ENCODE peak calls at places on chromosomes 2 and 18, in eight cellular contexts. A is cardiac fibroblast, X is AG04450, W is B cell, O is astrocyte of the cerebellum, Q is endothelial cell of umbilical vein, V is nephron progenitor cell, F is fibroblast of the aortic adventitia. C is an unnamed sample.
A peak's percentile ranks its signal among the peaks of the same experiment; 100 is the strongest.

GRCh38 chr18:55289048-55289447 is 298.9 kb downstream of the TCF4 start:
- DNase-seq in A (no peak), X (no peak), W (no peak), O (no peak), Q (no peak), V (no peak), F (no peak), C (no peak)

GRCh38 chr2:196925768-196926561 is 542 bp downstream of the PGAP1 start:
- DNase-seq in A (peak; percentile 38), X (no peak), W (no peak), O (no peak), Q (peak; percentile 57), V (peak; percentile 44), F (peak; percentile 31), C (peak; percentile 58)

GRCh38 chr2:189163889-189164288 is 15.7 kb downstream of the COL5A2 start:
- DNase-seq in A (peak; percentile 75), X (no peak), W (no peak), O (no peak), Q (peak; percentile 44), V (no peak), F (peak; percentile 75), C (no peak)

GRCh38 chr18:35876243-35876642 is 96.2 kb upstream of the RMP24 start:
- DNase-seq in A (no peak), X (no peak), W (no peak), O (no peak), Q (no peak), V (no peak), F (no peak), C (no peak)

GRCh38 chr2:62747876-62748275 is 42.4 kb downstream of the EHBP1 start:
- DNase-seq in A (no peak), X (no peak), W (no peak), O (no peak), Q (no peak), V (no peak), F (no peak), C (no peak)

GRCh38 chr2:239828192-239828972 is 196.8 kb downstream of the NDUFA10 start:
- DNase-seq in A (no peak), X (no peak), W (no peak), O (no peak), Q (no peak), V (no peak), F (no peak), C (no peak)

GRCh38 chr18:29749699-29750098 is 1292.8 kb downstream of the DSC3 start:
- DNase-seq in A (peak; percentile 52), X (peak; percentile 2), W (no peak), O (no peak), Q (no peak), V (no peak), F (peak; percentile 37), C (peak; percentile 4)

GRCh38 chr18:45874501-45875184 is 49.2 kb downstream of the SIGLEC15 start:
- DNase-seq in A (peak; percentile 43), X (no peak), W (peak; percentile 62), O (no peak), Q (no peak), V (no peak), F (peak; percentile 37), C (no peak)

GRCh38 chr2:98454500-98455235 is 10.0 kb downstream of the INPP4A start:
- DNase-seq in A (peak; percentile 43), X (no peak), W (peak; percentile 37), O (no peak), Q (peak; percentile 56), V (no peak), F (no peak), C (no peak)

GRCh38 chr2:218733615-218734021 is 23.0 kb downstream of the TTLL4 start:
- DNase-seq in A (peak; percentile 95), X (no peak), W (no peak), O (no peak), Q (no peak), V (no peak), F (peak; percentile 78), C (peak; percentile 91)

GRCh38 chr2:85325466-85325811 is 2.4 kb downstream of the TGOLN2 start:
- DNase-seq in A (no peak), X (no peak), W (no peak), O (no peak), Q (no peak), V (no peak), F (no peak), C (no peak)

GRCh38 chr2:70926042-70926441 is 9.7 kb upstream of the ATP6V1B1 start:
- DNase-seq in A (no peak), X (no peak), W (no peak), O (no peak), Q (no peak), V (no peak), F (no peak), C (no peak)

GRCh38 chr2:143730155-143730949 is 601.1 kb downstream of the ARHGAP15 start:
- DNase-seq in A (peak; percentile 67), X (no peak), W (no peak), O (no peak), Q (no peak), V (no peak), F (peak; percentile 14), C (peak; percentile 71)

GRCh38 chr18:67359868-67360838 is 156.4 kb downstream of the DSEL start:
- DNase-seq in A (peak; percentile 98), X (peak; percentile 81), W (no peak), O (peak; percentile 91), Q (peak; percentile 97), V (no peak), F (peak; percentile 91), C (peak; percentile 90)

GRCh38 chr2:14614011-14614410 is 18.5 kb upstream of the LRATD1 start:
- DNase-seq in A (no peak), X (no peak), W (no peak), O (peak; percentile 74), Q (no peak), V (no peak), F (no peak), C (no peak)

GRCh38 chr2:99613992-99614391 is 124.2 kb upstream of the REV1 start:
- DNase-seq in A (no peak), X (no peak), W (no peak), O (no peak), Q (no peak), V (peak; percentile 47), F (no peak), C (no peak)

GRCh38 chr2:241701405-241702154 is at the start of gene ING5:
- DNase-seq in A (peak; percentile 90), X (peak; percentile 71), W (peak; percentile 99), O (peak; percentile 73), Q (peak; percentile 92), V (peak; percentile 99), F (peak; percentile 85), C (peak; percentile 92)

GRCh38 chr2:10016001-10016801 is 27.1 kb upstream of the KLF11 start:
- DNase-seq in A (no peak), X (no peak), W (no peak), O (no peak), Q (no peak), V (no peak), F (no peak), C (no peak)

DNA sequence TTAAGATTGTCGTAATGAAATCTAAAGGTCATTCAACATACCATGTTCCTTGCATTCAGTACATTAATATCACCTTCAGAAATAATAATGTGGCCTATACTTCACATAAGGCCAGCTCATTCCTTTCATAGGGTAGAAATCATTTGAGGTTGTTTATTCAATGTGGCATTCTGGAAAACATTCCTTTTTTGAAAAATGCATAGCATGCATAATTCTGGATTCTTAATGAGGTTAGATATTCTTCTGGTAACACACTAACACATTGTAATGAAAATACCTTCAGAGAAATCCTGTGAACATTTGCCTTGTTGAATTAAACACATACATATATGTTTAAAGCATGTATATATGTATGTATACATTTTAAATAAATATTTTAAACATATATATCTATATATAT is 204.6 kb upstream of the KCNH7 start:
- DNase-seq in A (no peak), X (no peak), W (no peak), O (no peak), Q (no peak), V (no peak), F (no peak), C (no peak)
- TF ChIP-seq CTCF in A (no peak), X (no peak), W (no peak), O (no peak), Q (no peak), V (no peak), F (no peak), C (no peak)

GRCh38 chr2:126117886-126118285 is 538.1 kb upstream of the GYPC start:
- DNase-seq in A (no peak), X (no peak), W (no peak), O (no peak), Q (no peak), V (no peak), F (no peak), C (no peak)
- TF ChIP-seq CTCF in A (no peak), X (no peak), W (no peak), O (no peak), Q (no peak), V (no peak), F (no peak), C (no peak)

DNA sequence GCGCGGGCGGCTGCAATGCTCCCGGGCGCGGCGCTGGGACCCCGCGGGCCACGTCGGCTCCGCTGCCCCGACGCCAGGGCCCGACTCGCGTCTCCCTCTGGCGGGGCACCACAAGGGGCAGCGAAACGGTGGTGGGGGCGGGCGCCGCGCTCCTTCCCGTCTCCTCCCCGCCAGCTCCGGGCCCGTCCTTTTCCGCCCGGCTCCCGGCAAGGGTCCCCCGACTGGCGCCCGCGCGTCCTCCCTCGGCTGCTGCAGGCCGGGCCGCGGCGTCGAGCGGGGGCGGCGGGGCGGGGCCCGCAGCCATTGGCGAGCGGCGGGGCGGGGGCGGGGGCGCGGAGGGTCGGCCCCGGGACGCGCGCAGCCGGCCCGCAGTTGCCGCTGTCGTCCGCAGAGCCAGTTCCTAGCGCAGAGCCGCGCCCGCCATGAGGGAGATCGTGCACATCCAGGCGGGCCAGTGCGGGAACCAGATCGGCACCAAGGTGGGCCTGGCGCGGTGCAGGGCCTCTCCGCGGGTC is at the start of gene TUBB6:
- DNase-seq in A (peak; percentile 82), X (no peak), W (peak; percentile 73), O (no peak), Q (peak; percentile 85), V (peak; percentile 76), F (peak; percentile 77), C (peak; percentile 68)
- TF ChIP-seq CTCF in A (peak; percentile 11), X (no peak), W (no peak), O (no peak), Q (no peak), V (no peak), F (peak; percentile 14), C (no peak)

DNA sequence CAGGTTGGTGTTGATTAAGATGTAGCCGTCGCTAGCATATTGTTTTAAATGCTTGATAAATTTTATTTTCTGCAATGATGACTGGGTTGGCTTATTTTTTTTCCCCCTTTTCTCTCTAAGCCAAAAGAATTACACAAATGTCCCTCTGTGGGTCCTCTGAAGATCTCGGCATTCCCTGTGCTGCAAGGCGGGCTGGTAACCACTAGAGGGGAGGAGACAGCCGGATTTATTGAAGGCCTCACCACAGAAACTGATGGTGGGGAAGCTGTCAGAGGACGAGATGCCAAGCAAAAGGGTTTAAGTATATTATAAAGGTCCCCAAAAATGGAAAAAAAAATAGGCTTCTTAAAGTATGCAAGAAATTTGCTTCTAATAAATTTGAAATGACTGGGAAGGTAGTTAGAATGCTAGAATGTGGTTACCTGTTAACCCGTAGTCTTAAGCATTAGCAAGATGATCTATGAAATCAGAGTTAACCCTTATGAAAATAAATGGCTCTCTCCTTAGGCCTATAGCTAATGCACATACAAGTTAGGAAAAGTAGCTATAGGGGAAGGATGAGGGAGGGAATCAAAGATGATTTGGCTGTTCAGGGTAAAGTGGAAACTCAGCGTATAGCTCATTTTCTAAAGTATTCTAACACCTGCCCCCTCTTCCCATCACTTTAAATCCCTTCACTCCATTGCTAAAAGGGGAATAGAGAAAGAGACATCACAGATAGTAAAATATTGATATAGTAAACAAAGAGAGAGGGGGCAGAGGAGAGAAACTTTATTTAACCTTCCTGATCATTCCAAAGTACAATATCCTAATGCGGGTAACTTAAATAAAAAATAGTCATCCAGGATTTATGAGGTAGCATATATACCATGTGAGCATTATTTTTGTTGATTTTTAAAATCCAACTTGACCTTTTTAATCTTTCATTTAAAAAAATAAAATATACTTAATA is 894.5 kb upstream of the POU3F3 start:
- DNase-seq in A (peak; percentile 10), X (no peak), W (peak; percentile 1), O (peak; percentile 41), Q (no peak), V (peak; percentile 54), F (no peak), C (peak; percentile 50)
- TF ChIP-seq CTCF in A (peak; percentile 47), X (no peak), W (no peak), O (peak; percentile 98), Q (no peak), V (peak; percentile 85), F (no peak), C (peak; percentile 65)

C was measured in MCF 10A.